ENCODE peak calls at places on chromosomes 7 and 10, in seven cellular contexts. D is foreskin fibroblast; Y is activated CD8-positive, alpha-beta memory T cell treated with anti-CD3 and anti-CD28 coated beads, Interleukin-2, amount 10 ng/mL, durations not matched to agents 7 days and 5 days; R is AG08395; T is NCI-H1105; V is D341Med; U is DMS 273 treated with DMSO at 0.1 percent for 48 hours. Z is an unnamed sample.

GRCh38 chr10:77451886-77452285 is 185.7 kb downstream of the KCNMA1 start:
- DNase-seq in D (no peak), Y (no peak), R (no peak), T (no peak), V (no peak), U (no peak), Z (no peak)

GRCh38 chr10:47253030-47253637 is 46.9 kb upstream of the GDF10 start:
- DNase-seq in D (no peak), Y (peak; percentile 21), R (no peak), T (no peak), V (no peak), U (no peak), Z (no peak)

GRCh38 chr7:54674891-54675290 is 84.1 kb downstream of the SEC61G start:
- DNase-seq in D (no peak), Y (no peak), R (no peak), T (no peak), V (no peak), U (no peak), Z (no peak)

GRCh38 chr7:1170741-1171501 is 10.9 kb upstream of the ZFAND2A start:
- DNase-seq in D (no peak), Y (no peak), R (no peak), T (no peak), V (no peak), U (no peak), Z (no peak)

GRCh38 chr10:127679642-127680255 is 57.2 kb upstream of the FOXI2 start:
- DNase-seq in D (no peak), Y (no peak), R (no peak), T (no peak), V (no peak), U (no peak), Z (no peak)

GRCh38 chr10:87794285-87794684 is 23.7 kb downstream of the ATAD1 start:
- DNase-seq in D (no peak), Y (no peak), R (peak; percentile 4), T (no peak), V (no peak), U (no peak), Z (no peak)

GRCh38 chr7:92851732-92852131 is 15.4 kb upstream of the CDK6 start:
- DNase-seq in D (no peak), Y (no peak), R (no peak), T (no peak), V (no peak), U (no peak), Z (no peak)

GRCh38 chr7:27091125-27091524 is 4.7 kb downstream of the HOXA1 start:
- DNase-seq in D (no peak), Y (no peak), R (no peak), T (no peak), V (no peak), U (no peak), Z (peak; percentile 68)

GRCh38 chr7:106285801-106286492 is 1.2 kb upstream of the NAMPT start:
- DNase-seq in D (peak; percentile 29), Y (peak; percentile 71), R (no peak), T (no peak), V (no peak), U (no peak), Z (no peak)

GRCh38 chr7:112031689-112032088 is 174.5 kb downstream of the DOCK4 start:
- DNase-seq in D (no peak), Y (no peak), R (no peak), T (no peak), V (no peak), U (no peak), Z (no peak)

GRCh38 chr10:103765168-103765567 is 90.2 kb downstream of the SH3PXD2A start:
- DNase-seq in D (peak; percentile 78), Y (peak; percentile 54), R (peak; percentile 55), T (no peak), V (no peak), U (no peak), Z (no peak)

GRCh38 chr7:39810710-39811109 is 139.3 kb upstream of the CDK13 start:
- DNase-seq in D (no peak), Y (no peak), R (no peak), T (no peak), V (no peak), U (no peak), Z (no peak)

GRCh38 chr7:107980671-107981190 is 22.2 kb downstream of the LAMB1 start:
- DNase-seq in D (no peak), Y (no peak), R (no peak), T (no peak), V (no peak), U (no peak), Z (no peak)

GRCh38 chr10:52479567-52479966 is 165.5 kb downstream of the DKK1 start:
- DNase-seq in D (no peak), Y (no peak), R (no peak), T (no peak), V (no peak), U (no peak), Z (no peak)

GRCh38 chr7:117862378-117862777 is 10.9 kb downstream of the CTTNBP2 start:
- DNase-seq in D (no peak), Y (no peak), R (no peak), T (no peak), V (no peak), U (no peak), Z (no peak)

GRCh38 chr7:140214075-140214684 is 37.4 kb upstream of the KDM7A start:
- DNase-seq in D (no peak), Y (peak; percentile 71), R (no peak), T (no peak), V (no peak), U (peak; percentile 96), Z (no peak)